ENCODE peak calls at places on chromosomes 7 and 10, in ten cellular contexts. One of them, this sample, is unnamed.

GRCh38 chr7:134831862-134832261 is 52.4 kb downstream of the CALD1 start:
- DNase-seq in pons: peak
- DNase-seq in nephron progenitor cell: no peak
- DNase-seq in NCI-H1436: no peak
- DNase-seq in dorsolateral prefrontal cortex: no peak
- DNase-seq in T-cell: no peak
- DNase-seq in bronchial epithelial cell: no peak
- DNase-seq in kidney epithelial cell: no peak
- DNase-seq in transverse colon: peak
- DNase-seq in activated CD4-positive, alpha-beta T cell treated with anti-CD3 and anti-CD28 coated beads for 24 hours: no peak
- DNase-seq in this sample: no peak

GRCh38 chr10:104811166-104811565 is 170.1 kb downstream of the SORCS3 start:
- DNase-seq in pons: no peak
- DNase-seq in nephron progenitor cell: no peak
- DNase-seq in NCI-H1436: no peak
- DNase-seq in dorsolateral prefrontal cortex: no peak
- DNase-seq in T-cell: no peak
- DNase-seq in bronchial epithelial cell: no peak
- DNase-seq in kidney epithelial cell: no peak
- DNase-seq in transverse colon: no peak
- DNase-seq in activated CD4-positive, alpha-beta T cell treated with anti-CD3 and anti-CD28 coated beads for 24 hours: no peak
- DNase-seq in this sample: no peak

GRCh38 chr7:18590744-18591340 is 95.3 kb downstream of the HDAC9 start:
- DNase-seq in pons: peak
- DNase-seq in nephron progenitor cell: no peak
- DNase-seq in NCI-H1436: no peak
- DNase-seq in dorsolateral prefrontal cortex: no peak
- DNase-seq in T-cell: no peak
- DNase-seq in bronchial epithelial cell: peak
- DNase-seq in kidney epithelial cell: no peak
- DNase-seq in transverse colon: no peak
- DNase-seq in activated CD4-positive, alpha-beta T cell treated with anti-CD3 and anti-CD28 coated beads for 24 hours: no peak
- DNase-seq in this sample: no peak

GRCh38 chr10:641149-642010 is 48.1 kb downstream of the DIP2C start:
- DNase-seq in pons: no peak
- DNase-seq in nephron progenitor cell: no peak
- DNase-seq in NCI-H1436: no peak
- DNase-seq in dorsolateral prefrontal cortex: no peak
- DNase-seq in T-cell: no peak
- DNase-seq in bronchial epithelial cell: no peak
- DNase-seq in kidney epithelial cell: no peak
- DNase-seq in transverse colon: no peak
- DNase-seq in activated CD4-positive, alpha-beta T cell treated with anti-CD3 and anti-CD28 coated beads for 24 hours: no peak
- DNase-seq in this sample: no peak

GRCh38 chr7:116097365-116098009 is 66.9 kb upstream of the TFEC start:
- DNase-seq in pons: no peak
- DNase-seq in nephron progenitor cell: no peak
- DNase-seq in NCI-H1436: no peak
- DNase-seq in dorsolateral prefrontal cortex: no peak
- DNase-seq in T-cell: no peak
- DNase-seq in bronchial epithelial cell: peak
- DNase-seq in kidney epithelial cell: peak
- DNase-seq in transverse colon: no peak
- DNase-seq in activated CD4-positive, alpha-beta T cell treated with anti-CD3 and anti-CD28 coated beads for 24 hours: no peak
- DNase-seq in this sample: no peak

GRCh38 chr7:18993933-18994668 is 123.3 kb downstream of the TWIST1 start:
- DNase-seq in pons: no peak
- DNase-seq in nephron progenitor cell: no peak
- DNase-seq in NCI-H1436: no peak
- DNase-seq in dorsolateral prefrontal cortex: no peak
- DNase-seq in T-cell: no peak
- DNase-seq in bronchial epithelial cell: no peak
- DNase-seq in kidney epithelial cell: no peak
- DNase-seq in transverse colon: no peak
- DNase-seq in activated CD4-positive, alpha-beta T cell treated with anti-CD3 and anti-CD28 coated beads for 24 hours: no peak
- DNase-seq in this sample: no peak

GRCh38 chr7:135361788-135362187 is 128.2 kb downstream of the STRA8 start:
- DNase-seq in pons: no peak
- DNase-seq in nephron progenitor cell: no peak
- DNase-seq in NCI-H1436: no peak
- DNase-seq in dorsolateral prefrontal cortex: no peak
- DNase-seq in T-cell: no peak
- DNase-seq in bronchial epithelial cell: no peak
- DNase-seq in kidney epithelial cell: no peak
- DNase-seq in transverse colon: no peak
- DNase-seq in activated CD4-positive, alpha-beta T cell treated with anti-CD3 and anti-CD28 coated beads for 24 hours: no peak
- DNase-seq in this sample: no peak

GRCh38 chr7:122383934-122384333 is 79.4 kb upstream of the FEZF1 start:
- DNase-seq in pons: no peak
- DNase-seq in nephron progenitor cell: no peak
- DNase-seq in NCI-H1436: peak
- DNase-seq in dorsolateral prefrontal cortex: no peak
- DNase-seq in T-cell: no peak
- DNase-seq in bronchial epithelial cell: peak
- DNase-seq in kidney epithelial cell: peak
- DNase-seq in transverse colon: no peak
- DNase-seq in activated CD4-positive, alpha-beta T cell treated with anti-CD3 and anti-CD28 coated beads for 24 hours: no peak
- DNase-seq in this sample: no peak

GRCh38 chr7:12802070-12802469 is 114.6 kb downstream of the ARL4A start:
- DNase-seq in pons: no peak
- DNase-seq in nephron progenitor cell: no peak
- DNase-seq in NCI-H1436: no peak
- DNase-seq in dorsolateral prefrontal cortex: no peak
- DNase-seq in T-cell: no peak
- DNase-seq in bronchial epithelial cell: peak
- DNase-seq in kidney epithelial cell: no peak
- DNase-seq in transverse colon: peak
- DNase-seq in activated CD4-positive, alpha-beta T cell treated with anti-CD3 and anti-CD28 coated beads for 24 hours: no peak
- DNase-seq in this sample: no peak

GRCh38 chr10:88080213-88080612 is 216.8 kb downstream of the PTEN start:
- DNase-seq in pons: no peak
- DNase-seq in nephron progenitor cell: no peak
- DNase-seq in NCI-H1436: no peak
- DNase-seq in dorsolateral prefrontal cortex: no peak
- DNase-seq in T-cell: no peak
- DNase-seq in bronchial epithelial cell: no peak
- DNase-seq in kidney epithelial cell: peak
- DNase-seq in transverse colon: no peak
- DNase-seq in activated CD4-positive, alpha-beta T cell treated with anti-CD3 and anti-CD28 coated beads for 24 hours: no peak
- DNase-seq in this sample: no peak

This sample was measured in CD8-positive, alpha-beta memory T cell.